ENCODE peak calls at places on chromosomes 3 and 15, in ten cellular contexts. One of them, this sample, is unnamed.

GRCh38 chr3:23193835-23194234 is 9.3 kb upstream of the UBE2E2 start:
- DNase-seq in WTC11: no peak
- DNase-seq in ovary: no peak
- DNase-seq in AG10803: no peak
- DNase-seq in SK-N-SH: no peak
- DNase-seq in bronchial epithelial cell: no peak
- DNase-seq in lung: no peak
- DNase-seq in kidney: no peak
- DNase-seq in fibroblast of mammary gland: no peak
- DNase-seq in transverse colon: no peak
- DNase-seq in this sample: no peak

GRCh38 chr3:184808021-184808420 is 3.9 kb upstream of the VPS8 start:
- DNase-seq in WTC11: no peak
- DNase-seq in ovary: no peak
- DNase-seq in AG10803: no peak
- DNase-seq in SK-N-SH: no peak
- DNase-seq in bronchial epithelial cell: no peak
- DNase-seq in lung: no peak
- DNase-seq in kidney: no peak
- DNase-seq in fibroblast of mammary gland: no peak
- DNase-seq in transverse colon: no peak
- DNase-seq in this sample: peak

GRCh38 chr15:51186846-51187340 is 92.2 kb upstream of the TNFAIP8L3 start:
- DNase-seq in WTC11: no peak
- DNase-seq in ovary: no peak
- DNase-seq in AG10803: no peak
- DNase-seq in SK-N-SH: no peak
- DNase-seq in bronchial epithelial cell: no peak
- DNase-seq in lung: no peak
- DNase-seq in kidney: no peak
- DNase-seq in fibroblast of mammary gland: no peak
- DNase-seq in transverse colon: no peak
- DNase-seq in this sample: no peak

GRCh38 chr3:126704494-126705214 is 614 bp downstream of the CHCHD6 start:
- DNase-seq in WTC11: no peak
- DNase-seq in ovary: no peak
- DNase-seq in AG10803: no peak
- DNase-seq in SK-N-SH: peak
- DNase-seq in bronchial epithelial cell: no peak
- DNase-seq in lung: no peak
- DNase-seq in kidney: no peak
- DNase-seq in fibroblast of mammary gland: no peak
- DNase-seq in transverse colon: no peak
- DNase-seq in this sample: no peak

GRCh38 chr15:89524184-89524583 is 27.8 kb upstream of the RHCG start:
- DNase-seq in WTC11: no peak
- DNase-seq in ovary: no peak
- DNase-seq in AG10803: no peak
- DNase-seq in SK-N-SH: no peak
- DNase-seq in bronchial epithelial cell: no peak
- DNase-seq in lung: no peak
- DNase-seq in kidney: no peak
- DNase-seq in fibroblast of mammary gland: no peak
- DNase-seq in transverse colon: no peak
- DNase-seq in this sample: no peak

GRCh38 chr15:37824717-37825382 is 109.6 kb upstream of the TMCO5A start:
- DNase-seq in WTC11: no peak
- DNase-seq in ovary: no peak
- DNase-seq in AG10803: peak
- DNase-seq in SK-N-SH: no peak
- DNase-seq in bronchial epithelial cell: peak
- DNase-seq in lung: no peak
- DNase-seq in kidney: no peak
- DNase-seq in fibroblast of mammary gland: peak
- DNase-seq in transverse colon: no peak
- DNase-seq in this sample: peak

GRCh38 chr15:69531302-69532027 is 78.8 kb downstream of the RPLP1 start:
- DNase-seq in WTC11: no peak
- DNase-seq in ovary: no peak
- DNase-seq in AG10803: no peak
- DNase-seq in SK-N-SH: no peak
- DNase-seq in bronchial epithelial cell: no peak
- DNase-seq in lung: no peak
- DNase-seq in kidney: no peak
- DNase-seq in fibroblast of mammary gland: no peak
- DNase-seq in transverse colon: no peak
- DNase-seq in this sample: no peak

GRCh38 chr3:143040264-143040879 is 39.0 kb downstream of the U2SURP start:
- DNase-seq in WTC11: no peak
- DNase-seq in ovary: no peak
- DNase-seq in AG10803: peak
- DNase-seq in SK-N-SH: no peak
- DNase-seq in bronchial epithelial cell: peak
- DNase-seq in lung: no peak
- DNase-seq in kidney: no peak
- DNase-seq in fibroblast of mammary gland: peak
- DNase-seq in transverse colon: no peak
- DNase-seq in this sample: no peak

GRCh38 chr15:100999369-100999768 is 80.2 kb downstream of the LRRK1 start:
- DNase-seq in WTC11: no peak
- DNase-seq in ovary: no peak
- DNase-seq in AG10803: peak
- DNase-seq in SK-N-SH: no peak
- DNase-seq in bronchial epithelial cell: no peak
- DNase-seq in lung: no peak
- DNase-seq in kidney: no peak
- DNase-seq in fibroblast of mammary gland: peak
- DNase-seq in transverse colon: no peak
- DNase-seq in this sample: no peak

GRCh38 chr3:20741381-20741780 is 555.4 kb upstream of the SGO1 start:
- DNase-seq in WTC11: no peak
- DNase-seq in ovary: no peak
- DNase-seq in AG10803: peak
- DNase-seq in SK-N-SH: no peak
- DNase-seq in bronchial epithelial cell: no peak
- DNase-seq in lung: no peak
- DNase-seq in kidney: no peak
- DNase-seq in fibroblast of mammary gland: no peak
- DNase-seq in transverse colon: no peak
- DNase-seq in this sample: no peak

GRCh38 chr3:112407214-112407887 is 74.4 kb downstream of the CD200 start:
- DNase-seq in WTC11: no peak
- DNase-seq in ovary: no peak
- DNase-seq in AG10803: no peak
- DNase-seq in SK-N-SH: no peak
- DNase-seq in bronchial epithelial cell: no peak
- DNase-seq in lung: no peak
- DNase-seq in kidney: no peak
- DNase-seq in fibroblast of mammary gland: no peak
- DNase-seq in transverse colon: peak
- DNase-seq in this sample: peak

GRCh38 chr3:71681224-71681668 is 44.0 kb downstream of the EIF4E3 start:
- DNase-seq in WTC11: peak
- DNase-seq in ovary: peak
- DNase-seq in AG10803: peak
- DNase-seq in SK-N-SH: no peak
- DNase-seq in bronchial epithelial cell: peak
- DNase-seq in lung: peak
- DNase-seq in kidney: no peak
- DNase-seq in fibroblast of mammary gland: peak
- DNase-seq in transverse colon: peak
- DNase-seq in this sample: no peak

GRCh38 chr15:25863067-25863967 is at the start of gene ATP10A:
- DNase-seq in WTC11: peak
- DNase-seq in ovary: peak
- DNase-seq in AG10803: peak
- DNase-seq in SK-N-SH: peak
- DNase-seq in bronchial epithelial cell: no peak
- DNase-seq in lung: no peak
- DNase-seq in kidney: no peak
- DNase-seq in fibroblast of mammary gland: peak
- DNase-seq in transverse colon: no peak
- DNase-seq in this sample: no peak

GRCh38 chr3:194306771-194307640 is 44.1 kb downstream of the CPN2 start:
- DNase-seq in WTC11: no peak
- DNase-seq in ovary: no peak
- DNase-seq in AG10803: no peak
- DNase-seq in SK-N-SH: no peak
- DNase-seq in bronchial epithelial cell: no peak
- DNase-seq in lung: no peak
- DNase-seq in kidney: no peak
- DNase-seq in fibroblast of mammary gland: no peak
- DNase-seq in transverse colon: peak
- DNase-seq in this sample: no peak

GRCh38 chr3:98967758-98968157 is 66.3 kb upstream of the DCBLD2 start:
- DNase-seq in WTC11: no peak
- DNase-seq in ovary: no peak
- DNase-seq in AG10803: no peak
- DNase-seq in SK-N-SH: peak
- DNase-seq in bronchial epithelial cell: peak
- DNase-seq in lung: no peak
- DNase-seq in kidney: no peak
- DNase-seq in fibroblast of mammary gland: no peak
- DNase-seq in transverse colon: no peak
- DNase-seq in this sample: no peak

GRCh38 chr15:41892621-41893421 is 1.0 kb downstream of the SPTBN5 start:
- DNase-seq in WTC11: no peak
- DNase-seq in ovary: no peak
- DNase-seq in AG10803: no peak
- DNase-seq in SK-N-SH: peak
- DNase-seq in bronchial epithelial cell: no peak
- DNase-seq in lung: peak
- DNase-seq in kidney: peak
- DNase-seq in fibroblast of mammary gland: no peak
- DNase-seq in transverse colon: peak
- DNase-seq in this sample: no peak

GRCh38 chr3:64067510-64068346 is 44.4 kb upstream of the PSMD6 start:
- DNase-seq in WTC11: no peak
- DNase-seq in ovary: no peak
- DNase-seq in AG10803: peak
- DNase-seq in SK-N-SH: no peak
- DNase-seq in bronchial epithelial cell: peak
- DNase-seq in lung: no peak
- DNase-seq in kidney: no peak
- DNase-seq in fibroblast of mammary gland: peak
- DNase-seq in transverse colon: no peak
- DNase-seq in this sample: no peak

GRCh38 chr3:47664519-47664918 is 85.9 kb upstream of the CSPG5 start:
- DNase-seq in WTC11: no peak
- DNase-seq in ovary: no peak
- DNase-seq in AG10803: peak
- DNase-seq in SK-N-SH: peak
- DNase-seq in bronchial epithelial cell: no peak
- DNase-seq in lung: no peak
- DNase-seq in kidney: no peak
- DNase-seq in fibroblast of mammary gland: peak
- DNase-seq in transverse colon: no peak
- DNase-seq in this sample: no peak

GRCh38 chr3:187520027-187520945 is 149.9 kb downstream of the SST start:
- DNase-seq in WTC11: no peak
- DNase-seq in ovary: peak
- DNase-seq in AG10803: peak
- DNase-seq in SK-N-SH: no peak
- DNase-seq in bronchial epithelial cell: no peak
- DNase-seq in lung: no peak
- DNase-seq in kidney: no peak
- DNase-seq in fibroblast of mammary gland: peak
- DNase-seq in transverse colon: no peak
- DNase-seq in this sample: no peak

DNA sequence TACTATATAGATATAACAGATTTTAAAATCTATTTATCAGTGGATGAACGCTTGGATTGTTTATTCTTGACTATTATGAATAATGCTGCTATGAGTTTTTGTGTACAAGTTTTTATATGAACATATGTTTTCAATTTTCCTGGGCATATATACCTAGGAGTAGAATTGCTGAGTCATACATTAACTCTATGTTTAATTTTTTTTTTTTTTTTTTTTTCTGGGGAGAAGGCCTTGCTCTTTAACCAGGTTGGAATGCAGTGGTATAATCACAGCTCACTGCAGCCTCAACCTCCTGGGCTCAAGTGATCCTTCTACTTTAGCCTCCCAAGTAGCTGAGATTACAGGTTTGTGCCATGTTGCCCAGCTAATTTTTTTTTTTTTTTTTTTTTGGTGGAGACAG is 9.1 kb downstream of the CIDEC start:
- DNase-seq in WTC11: no peak
- DNase-seq in ovary: no peak
- DNase-seq in AG10803: peak
- DNase-seq in SK-N-SH: no peak
- DNase-seq in bronchial epithelial cell: peak
- DNase-seq in lung: no peak
- DNase-seq in kidney: no peak
- DNase-seq in fibroblast of mammary gland: peak
- DNase-seq in transverse colon: no peak
- DNase-seq in this sample: no peak
- TF ChIP-seq CTCF in WTC11: no peak
- TF ChIP-seq CTCF in ovary: no peak
- TF ChIP-seq CTCF in AG10803: no peak
- TF ChIP-seq CTCF in SK-N-SH: no peak
- TF ChIP-seq CTCF in bronchial epithelial cell: no peak
- TF ChIP-seq CTCF in lung: no peak
- TF ChIP-seq CTCF in kidney: no peak
- TF ChIP-seq CTCF in fibroblast of mammary gland: no peak
- TF ChIP-seq CTCF in transverse colon: no peak
- TF ChIP-seq CTCF in this sample: no peak

GRCh38 chr15:95922431-95922830 is 408.1 kb upstream of the NR2F2 start:
- DNase-seq in WTC11: no peak
- DNase-seq in ovary: no peak
- DNase-seq in AG10803: no peak
- DNase-seq in SK-N-SH: no peak
- DNase-seq in bronchial epithelial cell: peak
- DNase-seq in lung: no peak
- DNase-seq in kidney: peak
- DNase-seq in fibroblast of mammary gland: peak
- DNase-seq in transverse colon: no peak
- DNase-seq in this sample: peak
- TF ChIP-seq CTCF in WTC11: no peak
- TF ChIP-seq CTCF in ovary: no peak
- TF ChIP-seq CTCF in AG10803: no peak
- TF ChIP-seq CTCF in SK-N-SH: no peak
- TF ChIP-seq CTCF in bronchial epithelial cell: no peak
- TF ChIP-seq CTCF in lung: no peak
- TF ChIP-seq CTCF in kidney: peak
- TF ChIP-seq CTCF in fibroblast of mammary gland: no peak
- TF ChIP-seq CTCF in transverse colon: no peak
- TF ChIP-seq CTCF in this sample: peak

GRCh38 chr3:54670269-54671000 is 257.4 kb downstream of the LRTM1 start:
- DNase-seq in WTC11: peak
- DNase-seq in ovary: no peak
- DNase-seq in AG10803: no peak
- DNase-seq in SK-N-SH: no peak
- DNase-seq in bronchial epithelial cell: no peak
- DNase-seq in lung: no peak
- DNase-seq in kidney: no peak
- DNase-seq in fibroblast of mammary gland: no peak
- DNase-seq in transverse colon: peak
- DNase-seq in this sample: no peak
- TF ChIP-seq CTCF in WTC11: no peak
- TF ChIP-seq CTCF in ovary: no peak
- TF ChIP-seq CTCF in AG10803: no peak
- TF ChIP-seq CTCF in SK-N-SH: no peak
- TF ChIP-seq CTCF in bronchial epithelial cell: no peak
- TF ChIP-seq CTCF in lung: no peak
- TF ChIP-seq CTCF in kidney: no peak
- TF ChIP-seq CTCF in fibroblast of mammary gland: no peak
- TF ChIP-seq CTCF in transverse colon: no peak
- TF ChIP-seq CTCF in this sample: no peak

GRCh38 chr3:181726351-181727121 is 14.8 kb downstream of the SOX2 start:
- DNase-seq in WTC11: peak
- DNase-seq in ovary: no peak
- DNase-seq in AG10803: no peak
- DNase-seq in SK-N-SH: no peak
- DNase-seq in bronchial epithelial cell: peak
- DNase-seq in lung: no peak
- DNase-seq in kidney: no peak
- DNase-seq in fibroblast of mammary gland: no peak
- DNase-seq in transverse colon: no peak
- DNase-seq in this sample: no peak
- TF ChIP-seq CTCF in WTC11: no peak
- TF ChIP-seq CTCF in ovary: no peak
- TF ChIP-seq CTCF in AG10803: no peak
- TF ChIP-seq CTCF in SK-N-SH: no peak
- TF ChIP-seq CTCF in bronchial epithelial cell: peak
- TF ChIP-seq CTCF in lung: no peak
- TF ChIP-seq CTCF in kidney: no peak
- TF ChIP-seq CTCF in fibroblast of mammary gland: no peak
- TF ChIP-seq CTCF in transverse colon: no peak
- TF ChIP-seq CTCF in this sample: no peak

This sample was measured in Calu3.